ENCODE peak calls at places on chromosomes 6 and 20, in four cellular contexts. K is PC-9, G is AG04450, X is SW480. C is an unnamed sample.

GRCh38 chr6:4323322-4323721 is 187.9 kb upstream of the ECI2 start:
- DNase-seq in K (no peak), G (no peak), X (no peak), C (no peak)

GRCh38 chr6:2890981-2891767 is 11.9 kb downstream of the SERPINB9 start:
- DNase-seq in K (no peak), G (no peak), X (no peak), C (no peak)

GRCh38 chr6:157097255-157097936 is 225.9 kb downstream of the TMEM242 start:
- DNase-seq in K (no peak), G (no peak), X (no peak), C (no peak)

GRCh38 chr6:151448623-151449022 is 3.3 kb downstream of the RMND1 start:
- DNase-seq in K (no peak), G (no peak), X (no peak), C (no peak)

GRCh38 chr20:24543168-24543567 is 73.7 kb downstream of the SYNDIG1 start:
- DNase-seq in K (no peak), G (no peak), X (no peak), C (no peak)

GRCh38 chr6:33443619-33444504 is 10.5 kb upstream of the ZBTB9 start:
- DNase-seq in K (no peak), G (no peak), X (no peak), C (no peak)

GRCh38 chr6:142400495-142400894 is 98.7 kb downstream of the ADGRG6 start:
- DNase-seq in K (no peak), G (no peak), X (no peak), C (peak; percentile 47)

GRCh38 chr6:55886185-55886836 is 10.9 kb upstream of the BMP5 start:
- DNase-seq in K (no peak), G (no peak), X (peak; percentile 20), C (peak; percentile 35)

GRCh38 chr20:41290804-41291389 is 26.6 kb downstream of the ZHX3 start:
- DNase-seq in K (no peak), G (no peak), X (no peak), C (no peak)

GRCh38 chr20:11917663-11918062 is at the start of gene BTBD3:
- DNase-seq in K (no peak), G (peak; percentile 29), X (peak; percentile 73), C (peak; percentile 39)

GRCh38 chr6:132673376-132674094 is 14.6 kb upstream of the TAAR1 start:
- DNase-seq in K (no peak), G (no peak), X (peak; percentile 50), C (no peak)

GRCh38 chr6:50824505-50824904 is 5.8 kb downstream of the TFAP2B start:
- DNase-seq in K (no peak), G (no peak), X (no peak), C (no peak)

GRCh38 chr6:5583528-5583927 is 322.2 kb downstream of the FARS2 start:
- DNase-seq in K (no peak), G (no peak), X (no peak), C (no peak)

GRCh38 chr20:20796766-20797415 is 84.4 kb upstream of the RALGAPA2 start:
- DNase-seq in K (no peak), G (no peak), X (no peak), C (no peak)

GRCh38 chr6:164570791-164571190 is 738.6 kb downstream of the C6orf118 start:
- DNase-seq in K (no peak), G (no peak), X (no peak), C (no peak)

GRCh38 chr6:150002710-150003109 is 22.6 kb downstream of the RAET1L start:
- DNase-seq in K (no peak), G (no peak), X (no peak), C (no peak)

GRCh38 chr6:21769973-21770372 is 176.4 kb downstream of the SOX4 start:
- DNase-seq in K (no peak), G (no peak), X (no peak), C (peak; percentile 34)

GRCh38 chr6:161076211-161076677 is 84.7 kb downstream of the MAP3K4 start:
- DNase-seq in K (no peak), G (no peak), X (no peak), C (no peak)

GRCh38 chr6:119791746-119792145 is 442.2 kb upstream of the MAN1A1 start:
- DNase-seq in K (peak; percentile 42), G (no peak), X (peak; percentile 53), C (no peak)

GRCh38 chr6:80029442-80029841 is 25.0 kb downstream of the TTK start:
- DNase-seq in K (no peak), G (no peak), X (no peak), C (no peak)

GRCh38 chr6:25601797-25602679 is 50.0 kb upstream of the SCGN start:
- DNase-seq in K (peak; percentile 43), G (peak; percentile 15), X (peak; percentile 42), C (peak; percentile 72)

GRCh38 chr20:63072231-63072791 is 65.5 kb upstream of the BHLHE23 start:
- DNase-seq in K (no peak), G (no peak), X (no peak), C (no peak)